ENCODE peak calls at places on chromosome 2, in nine cellular contexts. I is brain microvascular endothelial cell, W is PC-9, H is AG04450, E is choroid plexus epithelial cell, Y is A549, O is IMR-90, V is heart right ventricle, D is mucosa of descending colon. F is an unnamed sample.

GRCh38 chr2:157233506-157233905 is 24.0 kb upstream of the GALNT5 start:
- DNase-seq in I (peak; percentile 58), V (no peak), H (no peak), O (peak; percentile 84), W (no peak), Y (no peak), D (no peak), E (peak; percentile 54), F (peak; percentile 76)

GRCh38 chr2:129802290-129802689 is 177.2 kb upstream of the RAB6C start:
- DNase-seq in O (no peak), V (no peak), W (no peak), D (no peak), I (no peak), Y (no peak), H (no peak), E (no peak), F (no peak)

GRCh38 chr2:107669335-107669734 is 157.4 kb upstream of the RGPD4 start:
- DNase-seq in Y (no peak), E (peak; percentile 54), D (no peak), I (peak; percentile 4), O (no peak), H (no peak), V (no peak), W (no peak), F (peak; percentile 27)

GRCh38 chr2:95024960-95025405 is 525 bp upstream of the MAL start:
- DNase-seq in D (no peak), V (no peak), O (no peak), H (no peak), W (no peak), I (no peak), E (no peak), Y (no peak), F (no peak)

GRCh38 chr2:206996556-206997065 is 57.3 kb downstream of the CPO start:
- DNase-seq in O (no peak), H (no peak), I (no peak), V (no peak), E (no peak), D (no peak), W (no peak), Y (no peak), F (no peak)

GRCh38 chr2:166419616-166419934 is 43.8 kb upstream of the SCN9A start:
- DNase-seq in H (peak; percentile 21), W (no peak), I (peak; percentile 30), V (no peak), O (peak; percentile 70), D (no peak), E (peak; percentile 81), Y (no peak), F (peak; percentile 71)

GRCh38 chr2:38076710-38077430 is 919 bp upstream of the CYP1B1 start:
- DNase-seq in E (peak; percentile 92), O (peak; percentile 90), Y (peak; percentile 78), W (peak; percentile 73), V (peak; percentile 79), D (peak; percentile 77), I (peak; percentile 87), H (peak; percentile 42), F (peak; percentile 90)

GRCh38 chr2:182014284-182014683 is 28.6 kb downstream of the PPP1R1C start:
- DNase-seq in V (no peak), I (no peak), O (no peak), W (no peak), H (no peak), Y (no peak), D (no peak), E (no peak), F (no peak)

GRCh38 chr2:176533505-176534193 is 264.4 kb downstream of the MTX2 start:
- DNase-seq in I (no peak), H (no peak), E (no peak), Y (no peak), D (no peak), V (no peak), O (no peak), W (no peak), F (peak; percentile 44)

GRCh38 chr2:227443889-227444568 is 27.9 kb upstream of the AGFG1 start:
- DNase-seq in H (no peak), D (no peak), V (no peak), E (peak; percentile 51), Y (no peak), I (no peak), W (no peak), O (peak; percentile 36), F (no peak)

GRCh38 chr2:233492738-233493137 is 73.8 kb downstream of the USP40 start:
- DNase-seq in H (no peak), Y (no peak), D (no peak), E (no peak), W (no peak), I (no peak), O (no peak), V (no peak), F (no peak)

GRCh38 chr2:235564884-235565530 is 71.2 kb downstream of the AGAP1 start:
- DNase-seq in Y (no peak), W (no peak), O (no peak), V (no peak), H (no peak), I (no peak), E (no peak), D (no peak), F (no peak)

GRCh38 chr2:172772637-172773036 is 37.0 kb downstream of the RAPGEF4 start:
- DNase-seq in I (peak; percentile 13), V (no peak), O (peak; percentile 91), E (peak; percentile 69), D (no peak), Y (no peak), W (no peak), H (peak; percentile 80), F (peak; percentile 54)

GRCh38 chr2:240604939-240605716 is 18.6 kb downstream of the CAPN10 start:
- DNase-seq in D (peak; percentile 85), Y (no peak), W (no peak), V (no peak), E (no peak), I (no peak), O (no peak), H (no peak), F (no peak)

GRCh38 chr2:37920570-37920969 is 4.5 kb upstream of the RMDN2 start:
- DNase-seq in I (peak; percentile 45), E (peak; percentile 83), W (no peak), V (no peak), Y (no peak), D (no peak), O (peak; percentile 83), H (no peak), F (no peak)

GRCh38 chr2:109182426-109182825 is 53.4 kb downstream of the SH3RF3 start:
- DNase-seq in H (no peak), I (no peak), E (no peak), D (no peak), Y (no peak), W (no peak), O (peak; percentile 58), V (no peak), F (peak; percentile 59)

GRCh38 chr2:120118471-120118870 is 104.7 kb downstream of the TMEM185B start:
- DNase-seq in E (no peak), W (no peak), O (no peak), Y (no peak), V (no peak), D (no peak), H (no peak), I (no peak), F (no peak)

GRCh38 chr2:180663016-180663471 is 317.4 kb upstream of the UBE2E3 start:
- DNase-seq in I (no peak), D (no peak), H (no peak), W (peak; percentile 69), E (no peak), O (no peak), Y (no peak), V (no peak), F (peak; percentile 59)

GRCh38 chr2:29106980-29107388 is 8.2 kb upstream of the CLIP4 start:
- DNase-seq in D (no peak), V (no peak), E (peak; percentile 71), I (no peak), W (peak; percentile 83), O (peak; percentile 72), H (no peak), Y (no peak), F (peak; percentile 47)

GRCh38 chr2:26412091-26412673 is 10.5 kb downstream of the DRC1 start:
- DNase-seq in Y (peak; percentile 42), O (no peak), D (no peak), W (no peak), V (no peak), I (no peak), E (peak; percentile 62), H (no peak), F (peak; percentile 11)
- H3K4me3 ChIP-seq in Y (peak overlapping the region; percentile 37), O (no peak overlapping the region), D (no peak overlapping the region), W (no peak overlapping the region), V (no peak overlapping the region), I (no peak overlapping the region), E (peak overlapping the region; percentile 42), H (no peak overlapping the region), F (no peak overlapping the region)

GRCh38 chr2:10817413-10817812 is 4.8 kb upstream of the PDIA6 start:
- DNase-seq in E (peak; percentile 15), H (no peak), I (no peak), W (no peak), V (no peak), O (no peak), D (no peak), Y (peak; percentile 51), F (no peak)
- TF ChIP-seq CTCF in E (peak; percentile 63), H (peak; percentile 28), I (peak; percentile 78), W (peak; percentile 53), V (no peak), O (peak; percentile 38), D (peak; percentile 18), Y (peak; percentile 15), F (peak; percentile 32)

GRCh38 chr2:221243758-221244157 is 328.3 kb downstream of the EPHA4 start:
- DNase-seq in D (no peak), V (no peak), H (no peak), O (no peak), W (no peak), Y (no peak), E (no peak), I (no peak), F (no peak)

GRCh38 chr2:221241072-221241471 is 331.0 kb downstream of the EPHA4 start:
- DNase-seq in W (no peak), E (no peak), Y (no peak), H (no peak), D (no peak), I (no peak), V (no peak), O (no peak), F (no peak)

GRCh38 chr2:221245772-221246171 is 326.3 kb downstream of the EPHA4 start:
- DNase-seq in E (no peak), O (no peak), Y (no peak), W (no peak), I (no peak), D (no peak), V (no peak), H (no peak), F (no peak)

DNA sequence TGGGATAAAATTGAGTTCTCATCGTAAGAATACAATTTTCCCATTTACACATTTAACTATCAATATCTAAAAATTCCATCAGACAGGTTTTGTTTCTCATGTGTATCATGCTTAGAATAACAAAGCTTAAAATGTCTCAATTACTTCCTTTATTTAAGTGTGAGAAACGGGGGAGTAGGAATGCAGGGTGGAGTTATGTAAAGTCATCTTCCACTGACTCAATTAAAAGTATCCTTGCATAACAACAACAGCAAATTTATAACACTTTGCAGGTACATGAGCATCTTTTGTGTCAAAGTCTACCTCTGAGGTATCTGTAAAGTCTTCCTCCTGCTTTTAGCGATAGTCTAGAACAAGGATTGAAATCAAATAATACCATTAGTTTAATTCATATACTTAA is 327.1 kb downstream of the EPHA4 start:
- DNase-seq in I (no peak), D (no peak), W (no peak), O (no peak), Y (no peak), V (no peak), H (no peak), E (no peak), F (no peak)
- H3K4me3 ChIP-seq in I (no peak overlapping the region), D (no peak overlapping the region), W (no peak overlapping the region), O (no peak overlapping the region), Y (no peak overlapping the region), V (no peak overlapping the region), H (no peak overlapping the region), E (no peak overlapping the region), F (no peak overlapping the region)

GRCh38 chr2:202104286-202104870 is 31.3 kb downstream of the KIAA2012 start:
- DNase-seq in V (no peak), H (no peak), D (peak; percentile 52), O (peak; percentile 54), W (peak; percentile 36), I (peak; percentile 65), Y (peak; percentile 31), E (peak; percentile 80), F (peak; percentile 71)
- TF ChIP-seq CTCF in V (no peak), H (peak; percentile 81), D (no peak), O (peak; percentile 68), W (peak; percentile 71), I (peak; percentile 96), Y (peak; percentile 76), E (peak; percentile 89), F (peak; percentile 90)

F was measured in fibroblast of mammary gland.